ENCODE peak calls at places on chromosomes 5 and 9, in ten cellular contexts. N is effector memory CD4-positive, alpha-beta T cell; F is RCC 7860; W is ACHN; S is neuronal stem cell; L is iPS-NIHi11; G is NCI-H1436; Y is kidney tubule cell; M is activated naive CD4-positive, alpha-beta T cell; Q is amniotic stem cell. H is an unnamed sample.

GRCh38 chr9:16505159-16505558 is 365.3 kb downstream of the BNC2 start:
- DNase-seq in N (no peak), F (no peak), W (no peak), S (no peak), L (no peak), G (no peak), Y (peak), M (no peak), Q (no peak), H (no peak)

GRCh38 chr5:132760601-132761317 is 13.5 kb downstream of the CCNI2 start:
- DNase-seq in N (no peak), F (no peak), W (no peak), S (no peak), L (no peak), G (no peak), Y (no peak), M (no peak), Q (no peak), H (no peak)

GRCh38 chr9:126514037-126514821 is 99.5 kb upstream of the LMX1B start:
- DNase-seq in N (peak), F (no peak), W (peak), S (peak), L (peak), G (peak), Y (peak), M (no peak), Q (peak), H (peak)

GRCh38 chr5:67437905-67438845 is 241.6 kb upstream of the CD180 start:
- DNase-seq in N (no peak), F (no peak), W (no peak), S (no peak), L (no peak), G (no peak), Y (no peak), M (no peak), Q (no peak), H (no peak)

GRCh38 chr5:16550316-16550952 is 66.4 kb downstream of the RETREG1 start:
- DNase-seq in N (no peak), F (peak), W (peak), S (no peak), L (peak), G (peak), Y (peak), M (no peak), Q (no peak), H (no peak)

GRCh38 chr5:3007577-3007976 is 256.1 kb upstream of the IRX2 start:
- DNase-seq in N (no peak), F (no peak), W (no peak), S (no peak), L (no peak), G (no peak), Y (no peak), M (no peak), Q (no peak), H (no peak)

GRCh38 chr5:138336952-138337684 is 948 bp upstream of the FAM53C start:
- DNase-seq in N (peak), F (peak), W (peak), S (no peak), L (peak), G (peak), Y (no peak), M (no peak), Q (peak), H (no peak)

GRCh38 chr5:107518219-107519015 is 152.3 kb downstream of the EFNA5 start:
- DNase-seq in N (no peak), F (no peak), W (no peak), S (no peak), L (no peak), G (no peak), Y (no peak), M (no peak), Q (no peak), H (no peak)

GRCh38 chr5:141632650-141633049 is 4.0 kb downstream of the HDAC3 start:
- DNase-seq in N (no peak), F (no peak), W (no peak), S (no peak), L (no peak), G (no peak), Y (peak), M (no peak), Q (no peak), H (no peak)

GRCh38 chr5:181204561-181205401 is at the start of gene TRIM7:
- DNase-seq in N (no peak), F (no peak), W (peak), S (no peak), L (peak), G (no peak), Y (peak), M (no peak), Q (no peak), H (no peak)

GRCh38 chr5:15545082-15545481 is 45.1 kb downstream of the FBXL7 start:
- DNase-seq in N (no peak), F (no peak), W (no peak), S (no peak), L (no peak), G (no peak), Y (no peak), M (no peak), Q (no peak), H (no peak)

GRCh38 chr5:73488806-73489205 is 9.4 kb upstream of the BTF3 start:
- DNase-seq in N (no peak), F (no peak), W (no peak), S (no peak), L (no peak), G (no peak), Y (no peak), M (no peak), Q (no peak), H (no peak)

GRCh38 chr5:6193315-6193714 is 185.0 kb downstream of the MED10 start:
- DNase-seq in N (no peak), F (no peak), W (no peak), S (no peak), L (no peak), G (no peak), Y (peak), M (no peak), Q (no peak), H (no peak)

GRCh38 chr5:115586525-115587146 is 15.6 kb downstream of the TICAM2 start:
- DNase-seq in N (no peak), F (peak), W (peak), S (no peak), L (peak), G (peak), Y (peak), M (no peak), Q (no peak), H (no peak)

GRCh38 chr9:33416996-33417395 is 14.6 kb upstream of the AQP7 start:
- DNase-seq in N (peak), F (no peak), W (no peak), S (no peak), L (no peak), G (no peak), Y (no peak), M (no peak), Q (no peak), H (no peak)

GRCh38 chr5:42666821-42667325 is 89.7 kb upstream of the CCDC152 start:
- DNase-seq in N (no peak), F (no peak), W (no peak), S (no peak), L (no peak), G (no peak), Y (no peak), M (no peak), Q (no peak), H (no peak)

GRCh38 chr5:4098226-4098625 is 502.6 kb downstream of the IRX1 start:
- DNase-seq in N (no peak), F (no peak), W (no peak), S (no peak), L (no peak), G (no peak), Y (no peak), M (no peak), Q (no peak), H (no peak)

GRCh38 chr5:30041291-30041690 is 1152.2 kb upstream of the CDH6 start:
- DNase-seq in N (no peak), F (no peak), W (no peak), S (no peak), L (no peak), G (no peak), Y (no peak), M (no peak), Q (no peak), H (no peak)

GRCh38 chr9:4670591-4670990 is 4.3 kb upstream of the SPATA6L start:
- DNase-seq in N (no peak), F (no peak), W (no peak), S (no peak), L (no peak), G (no peak), Y (no peak), M (no peak), Q (no peak), H (no peak)

GRCh38 chr5:138574744-138575193 is 432 bp downstream of the HSPA9 start:
- DNase-seq in N (no peak), F (no peak), W (peak), S (no peak), L (no peak), G (no peak), Y (no peak), M (no peak), Q (peak), H (no peak)

GRCh38 chr5:129973716-129974426 is 69.6 kb downstream of the CHSY3 start:
- DNase-seq in N (no peak), F (no peak), W (peak), S (no peak), L (no peak), G (no peak), Y (peak), M (no peak), Q (peak), H (no peak)

GRCh38 chr5:72494700-72495124 is 12.5 kb downstream of the ZNF366 start:
- DNase-seq in N (no peak), F (no peak), W (no peak), S (no peak), L (no peak), G (no peak), Y (no peak), M (no peak), Q (no peak), H (no peak)

GRCh38 chr5:10479226-10479721 is 37.6 kb downstream of the ROPN1L start:
- DNase-seq in N (no peak), F (peak), W (peak), S (no peak), L (peak), G (no peak), Y (peak), M (no peak), Q (peak), H (no peak)

GRCh38 chr9:16154570-16155078 is 601.8 kb downstream of the CCDC171 start:
- DNase-seq in N (no peak), F (no peak), W (no peak), S (no peak), L (peak), G (peak), Y (peak), M (no peak), Q (no peak), H (no peak)

GRCh38 chr9:76634356-76635054 is 129.7 kb upstream of the PCA3 start:
- DNase-seq in N (no peak), F (peak), W (no peak), S (no peak), L (peak), G (no peak), Y (peak), M (no peak), Q (no peak), H (no peak)

GRCh38 chr9:113350937-113351336 is 1.6 kb downstream of the BSPRY start:
- DNase-seq in N (no peak), F (no peak), W (no peak), S (no peak), L (no peak), G (no peak), Y (peak), M (no peak), Q (no peak), H (no peak)

GRCh38 chr5:142422426-142422825 is 97.6 kb upstream of the SPRY4 start:
- DNase-seq in N (no peak), F (no peak), W (peak), S (no peak), L (no peak), G (no peak), Y (peak), M (no peak), Q (no peak), H (no peak)

GRCh38 chr5:160187091-160187490 is 42.2 kb upstream of the FABP6 start:
- DNase-seq in N (no peak), F (no peak), W (no peak), S (no peak), L (no peak), G (no peak), Y (no peak), M (no peak), Q (no peak), H (no peak)

GRCh38 chr9:135399000-135399649 is 80.5 kb upstream of the PPP1R26 start:
- DNase-seq in N (no peak), F (no peak), W (no peak), S (no peak), L (no peak), G (no peak), Y (no peak), M (no peak), Q (no peak), H (no peak)

GRCh38 chr9:121194730-121195129 is 6.9 kb downstream of the RAB14 start:
- DNase-seq in N (no peak), F (no peak), W (no peak), S (no peak), L (no peak), G (no peak), Y (no peak), M (no peak), Q (no peak), H (no peak)

GRCh38 chr5:93019896-93020295 is 561.1 kb downstream of the NR2F1-AS1 start:
- DNase-seq in N (no peak), F (no peak), W (no peak), S (no peak), L (no peak), G (no peak), Y (no peak), M (no peak), Q (no peak), H (no peak)

GRCh38 chr5:17212210-17212609 is 5.2 kb upstream of the BASP1 start:
- DNase-seq in N (no peak), F (no peak), W (no peak), S (no peak), L (no peak), G (no peak), Y (no peak), M (no peak), Q (no peak), H (no peak)

GRCh38 chr9:23382418-23382817 is 443.6 kb downstream of the ELAVL2 start:
- DNase-seq in N (no peak), F (no peak), W (no peak), S (no peak), L (no peak), G (no peak), Y (no peak), M (no peak), Q (no peak), H (no peak)

GRCh38 chr5:176534640-176535039 is 2.6 kb downstream of the RNF44 start:
- DNase-seq in N (no peak), F (peak), W (no peak), S (no peak), L (no peak), G (no peak), Y (peak), M (no peak), Q (no peak), H (no peak)

GRCh38 chr9:104682642-104683041 is 11.7 kb upstream of the OR13D1 start:
- DNase-seq in N (no peak), F (peak), W (peak), S (peak), L (peak), G (peak), Y (peak), M (no peak), Q (peak), H (no peak)